ENCODE peak calls at places on chromosome 1, in nine cellular contexts. R is AG09309; W is stimulated activated naive CD4-positive, alpha-beta T cell; D is NCI-H1417 treated with DMSO at 0.1 percent for 48 hours; Q is RWPE1; G is left ventricle myocardium inferior; Y is T1000; S is stimulated activated CD4-positive, alpha-beta T cell treated with anti-CD3 and anti-CD28 coated beads, TNF-alpha, amount 100 ng/mL, for 4 hours; M is HTR-8/SVneo. H is an unnamed sample.
A peak's percentile ranks its signal among the peaks of the same experiment; 100 is the strongest.

GRCh38 chr1:30379684-30380624 is 343.4 kb downstream of the MATN1 start:
- DNase-seq in M (peak; percentile 79), D (peak; percentile 46), S (no peak), Q (peak; percentile 82), R (peak; percentile 31), W (peak; percentile 65), G (no peak), Y (peak; percentile 31), H (peak; percentile 52)

GRCh38 chr1:78497196-78497595 is 6.4 kb downstream of the PTGFR start:
- DNase-seq in G (no peak), R (no peak), D (no peak), M (no peak), Q (no peak), S (no peak), W (no peak), Y (no peak), H (no peak)

GRCh38 chr1:67597336-67597735 is 87.7 kb upstream of the GADD45A start:
- DNase-seq in Y (no peak), W (no peak), R (no peak), D (peak; percentile 67), S (no peak), Q (no peak), M (no peak), G (no peak), H (no peak)

GRCh38 chr1:5705751-5706150 is 286.5 kb downstream of the NPHP4 start:
- DNase-seq in R (no peak), D (no peak), Y (no peak), M (no peak), G (no peak), W (no peak), Q (no peak), S (no peak), H (no peak)

GRCh38 chr1:216055004-216055403 is 368.2 kb downstream of the USH2A start:
- DNase-seq in M (no peak), Q (no peak), Y (no peak), R (no peak), W (no peak), G (no peak), D (no peak), S (no peak), H (no peak)

GRCh38 chr1:208107817-208108608 is 136.2 kb downstream of the PLXNA2 start:
- DNase-seq in S (no peak), D (no peak), M (peak; percentile 84), R (peak; percentile 45), Y (peak; percentile 84), W (no peak), G (no peak), Q (peak; percentile 93), H (peak; percentile 54)

GRCh38 chr1:40760984-40761383 is 22.6 kb upstream of the KCNQ4 start:
- DNase-seq in Q (no peak), Y (no peak), W (no peak), G (no peak), M (no peak), S (no peak), R (no peak), D (no peak), H (no peak)

GRCh38 chr1:103254691-103255090 is 146.4 kb upstream of the COL11A1 start:
- DNase-seq in Q (no peak), Y (no peak), D (no peak), S (no peak), W (no peak), R (no peak), G (no peak), M (no peak), H (no peak)

GRCh38 chr1:52216907-52217458 is 75.1 kb downstream of the ZFYVE9 start:
- DNase-seq in M (no peak), G (no peak), Q (no peak), D (no peak), W (no peak), R (no peak), Y (no peak), S (no peak), H (no peak)

GRCh38 chr1:245091818-245092637 is 62.8 kb upstream of the KIF26B start:
- DNase-seq in Q (peak; percentile 88), S (no peak), D (no peak), W (no peak), Y (peak; percentile 46), G (no peak), R (peak; percentile 86), M (peak; percentile 89), H (peak; percentile 69)

GRCh38 chr1:231139659-231140650 is 21.9 kb upstream of the TRIM67 start:
- DNase-seq in M (peak; percentile 43), W (no peak), G (no peak), Y (peak; percentile 6), Q (no peak), D (no peak), S (no peak), R (peak; percentile 79), H (no peak)

GRCh38 chr1:187999973-188000372 is 1171.2 kb downstream of the PLA2G4A start:
- DNase-seq in S (no peak), R (no peak), M (no peak), Q (peak; percentile 10), D (no peak), Y (no peak), G (no peak), W (no peak), H (no peak)

GRCh38 chr1:94299627-94300552 is 62.5 kb upstream of the ARHGAP29 start:
- DNase-seq in Y (no peak), Q (peak; percentile 72), G (no peak), M (peak; percentile 32), D (no peak), R (no peak), S (no peak), W (no peak), H (no peak)

GRCh38 chr1:211566431-211567025 is 12.4 kb downstream of the SLC30A1 start:
- DNase-seq in W (no peak), Q (no peak), G (no peak), M (no peak), S (no peak), R (no peak), Y (no peak), D (no peak), H (no peak)

GRCh38 chr1:220734571-220735326 is 13.4 kb upstream of the MTARC2 start:
- DNase-seq in D (no peak), G (no peak), R (peak; percentile 24), W (no peak), Y (no peak), Q (peak; percentile 63), M (peak; percentile 64), S (no peak), H (no peak)

GRCh38 chr1:183075861-183076260 is 52.6 kb downstream of the LAMC1 start:
- DNase-seq in S (no peak), Y (no peak), M (no peak), W (no peak), Q (no peak), G (no peak), R (no peak), D (no peak), H (no peak)

GRCh38 chr1:59298710-59299346 is 1.9 kb downstream of the FGGY start:
- DNase-seq in W (no peak), D (no peak), S (no peak), Q (no peak), G (no peak), R (no peak), M (peak; percentile 23), Y (peak; percentile 20), H (no peak)

GRCh38 chr1:222399197-222399596 is 148.7 kb downstream of the HHIPL2 start:
- DNase-seq in M (no peak), G (no peak), S (no peak), R (no peak), W (no peak), D (no peak), Q (no peak), Y (no peak), H (no peak)

GRCh38 chr1:172089768-172090510 is 248.6 kb downstream of the DNM3 start:
- DNase-seq in S (peak; percentile 8), Q (peak; percentile 36), M (peak; percentile 28), G (peak; percentile 40), D (no peak), R (no peak), Y (no peak), W (peak; percentile 53), H (peak; percentile 7)

H was measured in keratinocyte.